ENCODE peak calls at places on chromosomes 3 and 15, in seven cellular contexts. F is COR-L47, G is non-pigmented ciliary epithelial cell, L is NCI-H1105 treated with DMSO at 0.1 percent for 48 hours, H is mucosa of gallbladder, C is activated gamma-delta T cell treated with Interleukin-2 at 50 U/mL for 16 hours, S is prostate gland. D is an unnamed sample.

GRCh38 chr15:43749690-43750345 is 3.6 kb downstream of the PDIA3 start:
- DNase-seq in F (no peak), G (no peak), L (no peak), H (no peak), C (peak), S (no peak), D (no peak)

GRCh38 chr15:89543389-89543788 is 31.9 kb upstream of the TICRR start:
- DNase-seq in F (no peak), G (no peak), L (no peak), H (no peak), C (no peak), S (no peak), D (no peak)

GRCh38 chr15:96699871-96700401 is 369.4 kb downstream of the NR2F2 start:
- DNase-seq in F (peak), G (no peak), L (peak), H (no peak), C (no peak), S (no peak), D (no peak)

GRCh38 chr15:57432141-57432701 is 55.9 kb downstream of the CGNL1 start:
- DNase-seq in F (peak), G (no peak), L (peak), H (no peak), C (no peak), S (no peak), D (no peak)

GRCh38 chr15:57591822-57592367 is at the start of gene MYZAP:
- DNase-seq in F (no peak), G (no peak), L (peak), H (peak), C (no peak), S (peak), D (peak)

GRCh38 chr3:186255703-186256331 is 106.2 kb downstream of the DGKG start:
- DNase-seq in F (no peak), G (no peak), L (peak), H (no peak), C (no peak), S (no peak), D (no peak)

GRCh38 chr3:175346573-175347356 is 487.6 kb downstream of the NAALADL2 start:
- DNase-seq in F (no peak), G (peak), L (peak), H (peak), C (no peak), S (peak), D (peak)

GRCh38 chr3:99925584-99925983 is 107.9 kb downstream of the CMSS1 start:
- DNase-seq in F (no peak), G (no peak), L (peak), H (peak), C (no peak), S (peak), D (peak)

GRCh38 chr3:181909241-181909640 is 197.5 kb downstream of the SOX2 start:
- DNase-seq in F (no peak), G (no peak), L (no peak), H (no peak), C (no peak), S (no peak), D (no peak)

D was measured in LoVo.